ENCODE peak calls at places on chromosomes 5 and 9, in ten cellular contexts. J is psoas muscle; M is heart right ventricle; T is brain microvascular endothelial cell; Z is sigmoid colon; W is K562; L is adipocyte; B is CD4-positive, alpha-beta T cell; C is left lung; A is astrocyte. N is an unnamed sample. For H3K27me3, the result is how much of the 10 kb centered on the place peaks cover.

GRCh38 chr5:40937064-40937463 is 27.8 kb downstream of the C7 start:
- DNase-seq in W (no peak), J (no peak), M (no peak), A (no peak), T (no peak), B (no peak), L (no peak), C (no peak), Z (no peak), N (no peak)

GRCh38 chr5:120615967-120616645 is 152.0 kb downstream of the PRR16 start:
- DNase-seq in Z (no peak), W (no peak), T (peak), C (no peak), B (no peak), M (no peak), A (peak), L (peak), J (no peak), N (no peak)

GRCh38 chr9:102975246-102975645 is 19.9 kb upstream of the CYLC2 start:
- DNase-seq in Z (no peak), M (no peak), B (no peak), L (no peak), J (no peak), W (no peak), A (no peak), C (no peak), T (no peak), N (no peak)

GRCh38 chr9:133276001-133276884 is 1.2 kb upstream of the ABO start:
- DNase-seq in B (no peak), J (no peak), Z (no peak), L (no peak), C (no peak), A (no peak), M (no peak), W (no peak), T (no peak), N (no peak)

GRCh38 chr9:85392270-85392669 is 349.5 kb downstream of the AGTPBP1 start:
- DNase-seq in M (no peak), C (no peak), Z (no peak), W (no peak), A (peak), B (no peak), J (no peak), L (no peak), T (no peak), N (no peak)

GRCh38 chr5:94021246-94021645 is 279.8 kb upstream of the POU5F2 start:
- DNase-seq in J (no peak), M (no peak), Z (no peak), W (no peak), L (peak), B (no peak), T (peak), A (peak), C (no peak), N (no peak)

GRCh38 chr9:127970401-127971313 is 10.1 kb downstream of the EEIG1 start:
- DNase-seq in T (no peak), L (no peak), J (no peak), W (no peak), B (peak), A (no peak), C (no peak), M (no peak), Z (peak), N (no peak)

GRCh38 chr9:127874301-127875216 is 2.9 kb downstream of the AK1 start:
- DNase-seq in C (peak), W (no peak), Z (peak), M (no peak), A (no peak), B (no peak), T (no peak), J (no peak), L (no peak), N (no peak)

GRCh38 chr9:96859461-96860198 is 5.3 kb upstream of the ZNF782 start:
- DNase-seq in T (peak), Z (no peak), A (peak), C (no peak), W (no peak), B (no peak), J (no peak), L (peak), M (no peak), N (peak)

GRCh38 chr5:17216176-17216973 is 1.1 kb upstream of the BASP1 start:
- DNase-seq in M (peak), Z (peak), B (peak), C (peak), T (peak), L (peak), J (peak), W (peak), A (no peak), N (peak)

GRCh38 chr9:109351032-109351431 is 30.2 kb upstream of the EPB41L4B start:
- DNase-seq in W (no peak), T (no peak), M (no peak), J (no peak), A (no peak), C (no peak), Z (no peak), L (no peak), B (no peak), N (no peak)

GRCh38 chr5:109688647-109688998 is 1.1 kb upstream of the MAN2A1 start:
- DNase-seq in C (no peak), Z (no peak), J (no peak), A (no peak), W (peak), T (no peak), B (no peak), L (peak), M (no peak), N (no peak)

GRCh38 chr5:76204713-76205112 is 121.5 kb downstream of the SV2C start:
- DNase-seq in W (no peak), B (no peak), T (no peak), C (no peak), Z (no peak), M (no peak), J (no peak), L (no peak), A (no peak), N (no peak)

GRCh38 chr9:133505186-133505830 is 19.5 kb downstream of the MYMK start:
- DNase-seq in L (no peak), T (peak), W (no peak), C (peak), J (no peak), A (peak), B (no peak), Z (no peak), M (no peak), N (no peak)

GRCh38 chr5:625516-625915 is 13.4 kb downstream of the CEP72 start:
- DNase-seq in C (no peak), L (no peak), Z (peak), B (no peak), A (no peak), W (no peak), J (no peak), M (no peak), T (no peak), N (peak)

GRCh38 chr5:6218116-6218515 is 160.2 kb downstream of the MED10 start:
- DNase-seq in B (no peak), C (peak), J (no peak), W (no peak), M (no peak), T (no peak), A (no peak), Z (no peak), L (no peak), N (no peak)

GRCh38 chr5:51829226-51829625 is 446.0 kb downstream of the ISL1 start:
- DNase-seq in C (no peak), T (no peak), M (no peak), L (no peak), W (no peak), J (no peak), A (peak), B (no peak), Z (no peak), N (no peak)

GRCh38 chr5:122311888-122312669 is at the start of gene SNCAIP:
- DNase-seq in A (peak), T (no peak), L (peak), J (peak), Z (peak), B (no peak), W (peak), M (peak), C (peak), N (peak)

GRCh38 chr9:104775574-104775936 is 11.6 kb downstream of the NIPSNAP3B start:
- DNase-seq in L (no peak), M (no peak), J (no peak), W (no peak), T (no peak), A (no peak), B (no peak), C (no peak), Z (no peak), N (no peak)

GRCh38 chr9:38036359-38037084 is 32.5 kb downstream of the SHB start:
- DNase-seq in T (peak), C (no peak), J (peak), Z (peak), L (peak), W (peak), B (no peak), A (peak), M (no peak), N (no peak)

GRCh38 chr5:148224131-148224742 is 14.1 kb upstream of the MARCOL start:
- DNase-seq in W (no peak), B (no peak), M (no peak), A (no peak), Z (no peak), T (no peak), J (no peak), L (no peak), C (no peak), N (no peak)

GRCh38 chr5:44888435-44888834 is 79.7 kb downstream of the MRPS30 start:
- DNase-seq in Z (no peak), W (no peak), L (no peak), T (no peak), B (no peak), J (no peak), M (no peak), C (no peak), A (no peak), N (no peak)

GRCh38 chr5:110590187-110590586 is 136.3 kb downstream of the TMEM232 start:
- DNase-seq in T (peak), C (no peak), A (peak), J (no peak), B (no peak), M (no peak), W (no peak), L (peak), Z (no peak), N (no peak)

GRCh38 chr5:134183481-134183880 is 6.7 kb upstream of the SKP1 start:
- DNase-seq in J (no peak), L (no peak), C (no peak), T (no peak), A (no peak), Z (no peak), M (no peak), B (no peak), W (no peak), N (no peak)

GRCh38 chr5:109478830-109479229 is 69.1 kb upstream of the PJA2 start:
- DNase-seq in C (no peak), M (no peak), L (no peak), B (no peak), W (no peak), Z (no peak), T (no peak), A (no peak), J (no peak), N (no peak)

GRCh38 chr9:111431684-111432083 is 52.5 kb downstream of the ECPAS start:
- DNase-seq in W (no peak), J (no peak), Z (no peak), A (peak), T (peak), C (no peak), L (peak), M (no peak), B (no peak), N (no peak)

GRCh38 chr9:80467632-80468031 is 895.9 kb downstream of the TLE4 start:
- DNase-seq in T (peak), M (no peak), B (no peak), L (no peak), Z (no peak), A (peak), W (no peak), C (no peak), J (no peak), N (no peak)

GRCh38 chr5:93209476-93209875 is 371.5 kb downstream of the NR2F1-AS1 start:
- DNase-seq in L (no peak), C (no peak), W (no peak), Z (no peak), T (no peak), B (no peak), A (no peak), M (no peak), J (no peak), N (no peak)

GRCh38 chr5:432928-433791 is 9.8 kb upstream of the EXOC3 start:
- DNase-seq in Z (peak), M (no peak), W (no peak), C (no peak), L (no peak), T (no peak), A (no peak), B (no peak), J (no peak), N (no peak)

GRCh38 chr5:71892641-71893340 is 173.7 kb downstream of the CARTPT start:
- DNase-seq in Z (no peak), L (no peak), M (no peak), A (no peak), C (no peak), B (no peak), T (no peak), W (no peak), J (no peak), N (no peak)

GRCh38 chr9:121660876-121661275 is 9.4 kb downstream of the DAB2IP start:
- DNase-seq in A (no peak), B (no peak), L (no peak), Z (no peak), C (no peak), J (no peak), W (no peak), T (no peak), M (no peak), N (no peak)

GRCh38 chr9:121440265-121440664 is 59.4 kb downstream of the GGTA1 start:
- DNase-seq in T (peak), C (no peak), Z (no peak), A (no peak), L (peak), J (no peak), B (no peak), W (peak), M (no peak), N (no peak)

GRCh38 chr5:54669845-54670635 is 152.5 kb downstream of the SNX18 start:
- DNase-seq in J (no peak), B (no peak), A (no peak), M (no peak), L (peak), W (no peak), T (no peak), C (no peak), Z (no peak), N (no peak)

GRCh38 chr5:123508441-123508840 is 3.5 kb upstream of the CSNK1G3 start:
- DNase-seq in C (no peak), B (no peak), Z (no peak), T (no peak), L (no peak), A (no peak), J (no peak), W (no peak), M (no peak), N (no peak)

GRCh38 chr5:172171118-172171775 is 16.8 kb downstream of the STK10 start:
- DNase-seq in B (no peak), J (no peak), L (no peak), W (no peak), T (no peak), M (no peak), A (no peak), Z (no peak), C (no peak), N (no peak)

GRCh38 chr5:66596791-66597757 is 881 bp downstream of the MAST4 start:
- DNase-seq in L (peak), C (peak), J (peak), A (peak), Z (no peak), T (peak), M (peak), W (peak), B (no peak), N (peak)

GRCh38 chr5:61811052-61811451 is 479.0 kb downstream of the ZSWIM6 start:
- DNase-seq in W (no peak), M (no peak), L (peak), J (no peak), T (no peak), B (no peak), Z (no peak), C (no peak), A (no peak), N (no peak)
- H3K27me3 ChIP-seq in W (under half), M (under half), L (under half), J (under half), T (under half), B (under half), Z (under half), C (under half), A (under half), N (under half)

GRCh38 chr5:77301447-77301878 is 91.0 kb downstream of the PDE8B start:
- DNase-seq in Z (no peak), C (no peak), J (no peak), T (peak), L (peak), W (no peak), M (no peak), A (peak), B (no peak), N (no peak)
- H3K27me3 ChIP-seq in Z (under half), C (under half), J (under half), T (under half), L (under half), W (under half), M (under half), A (under half), B (under half), N (under half)

DNA sequence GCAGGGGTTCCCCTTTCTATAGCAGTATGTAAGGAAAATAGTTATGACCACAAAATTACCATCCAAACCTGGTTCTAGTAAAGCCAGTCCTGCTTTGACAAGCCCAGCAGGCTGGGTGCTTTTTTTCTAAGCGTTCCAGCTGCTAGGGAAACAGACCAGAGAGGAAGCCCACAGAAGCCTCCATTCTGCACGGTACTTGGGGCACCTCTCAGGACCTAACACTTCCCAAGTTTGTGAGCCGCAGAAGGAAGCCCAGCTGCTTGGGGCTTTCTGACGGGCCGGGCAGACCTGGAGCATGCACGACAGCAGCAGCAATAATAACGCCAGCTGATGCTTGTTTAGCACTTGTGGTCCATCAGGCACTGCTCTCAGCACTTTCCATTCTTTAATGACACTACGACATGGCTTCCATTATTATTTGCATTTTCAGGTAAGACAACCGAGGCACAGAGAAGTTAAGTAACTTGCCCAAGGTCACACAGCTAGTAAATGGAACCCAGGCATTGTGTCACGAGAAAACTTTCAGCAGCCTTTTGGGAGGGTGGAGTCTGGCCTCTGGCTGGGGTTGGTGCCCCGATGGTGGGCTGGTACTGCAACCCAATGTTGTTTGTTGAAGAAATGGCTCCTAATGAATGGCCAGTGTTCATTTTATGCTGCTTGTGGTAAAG is 15.4 kb downstream of the LMX1B start:
- DNase-seq in A (no peak), T (no peak), W (no peak), L (no peak), J (no peak), B (no peak), Z (no peak), C (no peak), M (no peak), N (no peak)
- H3K27me3 ChIP-seq in A (half or more), T (half or more), W (half or more), L (half or more), J (half or more), B (half or more), Z (half or more), C (half or more), M (half or more), N (half or more)

DNA sequence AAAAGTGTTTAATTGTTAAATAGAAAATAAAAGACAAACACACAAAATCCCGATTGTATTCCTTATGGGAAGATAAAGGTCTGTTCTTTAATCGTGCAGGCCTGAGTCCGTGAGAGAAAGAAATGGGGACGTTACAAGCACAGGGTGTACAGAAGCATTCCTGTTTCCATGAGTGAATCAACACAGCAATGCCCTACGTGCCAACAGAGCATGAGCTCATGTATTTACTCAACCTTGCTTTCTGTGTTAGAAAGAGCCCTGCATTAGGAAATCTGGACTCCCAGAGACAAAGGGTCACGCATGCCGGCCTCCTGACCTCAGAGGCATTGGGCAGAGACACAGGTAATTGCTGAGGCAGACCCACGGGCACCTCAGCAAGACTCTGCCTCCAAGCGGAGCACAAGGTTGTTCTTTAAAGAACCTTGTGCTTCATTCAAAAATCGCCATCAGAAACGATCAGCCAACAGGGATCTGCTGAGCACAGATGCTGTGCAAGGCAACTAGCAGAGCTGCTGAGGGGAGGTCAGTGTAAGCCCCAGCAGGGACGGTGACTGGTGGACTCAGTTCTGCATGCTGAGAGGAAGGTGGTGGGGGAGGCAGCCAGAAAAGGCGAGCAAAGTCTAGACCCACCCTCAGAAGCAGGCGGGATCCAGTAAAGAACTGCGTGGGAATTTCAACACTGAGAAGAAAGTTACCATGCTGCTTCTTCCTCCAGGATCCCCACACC is 101.0 kb downstream of the TLE1 start:
- DNase-seq in J (no peak), Z (peak), L (peak), W (no peak), T (peak), M (no peak), A (peak), C (no peak), B (no peak), N (peak)
- H3K27me3 ChIP-seq in J (under half), Z (under half), L (under half), W (under half), T (under half), M (under half), A (under half), C (under half), B (under half), N (under half)

GRCh38 chr5:149432377-149432776 is 53.3 kb upstream of the IL17B start:
- DNase-seq in L (no peak), Z (peak), T (no peak), A (no peak), J (no peak), B (no peak), C (no peak), M (no peak), W (no peak), N (no peak)
- H3K27me3 ChIP-seq in L (under half), Z (under half), T (under half), A (under half), J (under half), B (under half), C (under half), M (under half), W (under half), N (under half)

GRCh38 chr5:91042225-91042624 is 340.9 kb downstream of the ARRDC3 start:
- DNase-seq in T (no peak), A (no peak), J (no peak), M (no peak), L (no peak), B (no peak), Z (no peak), W (no peak), C (no peak), N (no peak)
- H3K27me3 ChIP-seq in T (under half), A (under half), J (under half), M (under half), L (under half), B (under half), Z (under half), W (under half), C (under half), N (under half)

DNA sequence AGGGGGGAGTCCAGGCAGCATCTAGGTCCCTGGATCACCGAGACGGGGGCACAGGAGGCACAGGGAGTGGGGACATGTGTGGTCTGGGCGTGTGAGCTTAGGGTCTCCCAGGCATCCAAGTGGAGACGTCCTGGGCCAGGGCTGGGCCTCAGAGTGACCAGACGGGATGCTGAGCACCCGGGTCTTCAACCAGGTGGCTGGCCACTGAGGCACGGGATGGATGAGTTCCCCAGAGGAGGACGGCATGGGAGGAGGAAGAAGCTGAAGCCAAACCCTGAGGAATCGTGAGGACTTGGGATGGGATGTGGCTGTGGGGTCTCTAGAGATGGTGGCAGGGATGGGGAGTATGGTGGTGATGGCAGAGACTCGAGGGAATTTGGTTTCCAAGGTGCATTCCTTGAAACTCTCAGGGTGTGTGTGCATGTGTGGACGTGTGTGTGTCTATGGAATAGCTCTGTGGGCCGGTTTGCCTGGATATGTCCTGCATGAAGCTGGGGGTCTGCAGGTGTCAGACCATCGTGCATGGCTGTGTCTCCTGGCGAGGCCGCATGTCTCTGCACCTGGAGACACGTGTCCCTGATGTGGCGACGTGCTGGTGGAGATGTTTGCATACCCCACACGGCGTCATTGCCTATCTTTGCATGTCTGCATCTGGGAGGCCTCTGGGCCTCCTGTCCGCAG is 88.2 kb downstream of the LMX1B start:
- DNase-seq in C (no peak), Z (peak), J (no peak), B (no peak), T (no peak), L (no peak), W (no peak), M (no peak), A (no peak), N (no peak)
- H3K27me3 ChIP-seq in C (under half), Z (half or more), J (under half), B (under half), T (under half), L (half or more), W (under half), M (under half), A (under half), N (under half)